ENCODE peak calls at places on chromosomes 7 and 10, in four cellular contexts. P, C, Q and S are unnamed samples.

GRCh38 chr10:116316533-116316932 is 7.7 kb upstream of the CCDC172 start:
- DNase-seq in P (no peak), C (no peak), Q (no peak), S (no peak)

GRCh38 chr10:79241990-79242619 is 105.2 kb upstream of the PPIF start:
- DNase-seq in P (peak; percentile 54), C (no peak), Q (peak; percentile 82), S (no peak)

GRCh38 chr7:3753868-3754267 is 452.8 kb downstream of the SDK1 start:
- DNase-seq in P (no peak), C (no peak), Q (no peak), S (no peak)

GRCh38 chr10:125641398-125641797 is 41.6 kb downstream of the TEX36 start:
- DNase-seq in P (no peak), C (no peak), Q (no peak), S (no peak)

GRCh38 chr10:112585052-112585451 is 138.0 kb downstream of the VTI1A start:
- DNase-seq in P (no peak), C (no peak), Q (peak; percentile 8), S (no peak)

GRCh38 chr10:23693895-23694294 is 255.0 kb downstream of the OTUD1 start:
- DNase-seq in P (peak; percentile 34), C (no peak), Q (no peak), S (no peak)

GRCh38 chr10:48896756-48897437 is 42.7 kb downstream of the LRRC18 start:
- DNase-seq in P (no peak), C (no peak), Q (no peak), S (no peak)

GRCh38 chr10:100374137-100374655 is 27.2 kb downstream of the SCD start:
- DNase-seq in P (peak; percentile 47), C (no peak), Q (no peak), S (no peak)

GRCh38 chr10:43077421-43078171 is 727 bp downstream of the RET start:
- DNase-seq in P (peak; percentile 56), C (no peak), Q (no peak), S (no peak)

GRCh38 chr7:103685646-103686418 is 239.8 kb upstream of the SLC26A5 start:
- DNase-seq in P (no peak), C (no peak), Q (peak; percentile 85), S (peak; percentile 98)

GRCh38 chr7:140312141-140312846 is 86.0 kb downstream of the SLC37A3 start:
- DNase-seq in P (no peak), C (no peak), Q (no peak), S (no peak)

GRCh38 chr7:71752171-71752935 is 620.4 kb downstream of the GALNT17 start:
- DNase-seq in P (peak; percentile 93), C (no peak), Q (peak; percentile 21), S (peak; percentile 4)

GRCh38 chr7:118153551-118154177 is 30.3 kb upstream of the LSM8 start:
- DNase-seq in P (no peak), C (no peak), Q (peak; percentile 41), S (peak; percentile 71)